ENCODE peak calls at places on chromosomes 2 and 18, in ten cellular contexts. E is astrocyte of the cerebellum; B is CD4-positive, alpha-beta T cell; H is right cardiac atrium; Y is Right ventricle myocardium inferior; T is NCI-H1417; Z is esophagus squamous epithelium; V is HEK293T; I is ACHN; D is stimulated activated CD8-positive, alpha-beta memory T cell treated with anti-CD3 and anti-CD28 coated beads, Interleukin-15, amount 100 ng/mL, for 24 hours. W is an unnamed sample.

GRCh38 chr2:149928026-149928425 is 340.5 kb upstream of the MMADHC start:
- DNase-seq in H (no peak), Y (no peak), I (no peak), Z (no peak), T (no peak), V (no peak), D (no peak), B (no peak), E (no peak), W (no peak)

GRCh38 chr2:127634626-127635379 is 11.2 kb upstream of the GPR17 start:
- DNase-seq in T (no peak), V (no peak), I (no peak), H (peak), Z (no peak), B (no peak), Y (no peak), E (no peak), D (no peak), W (no peak)

GRCh38 chr2:147345246-147345645 is 499.6 kb upstream of the ACVR2A start:
- DNase-seq in D (no peak), I (no peak), E (no peak), Z (no peak), V (no peak), Y (no peak), B (no peak), H (no peak), T (no peak), W (no peak)

GRCh38 chr2:144424559-144425240 is 95.2 kb downstream of the ZEB2 start:
- DNase-seq in B (no peak), V (no peak), Y (no peak), T (peak), I (no peak), H (no peak), E (no peak), Z (no peak), D (no peak), W (no peak)

GRCh38 chr18:23503967-23504352 is 649 bp downstream of the RMC1 start:
- DNase-seq in Y (no peak), E (no peak), D (no peak), Z (no peak), T (no peak), I (no peak), V (no peak), H (no peak), B (no peak), W (no peak)

GRCh38 chr18:32549248-32549842 is 78.7 kb upstream of the GAREM1 start:
- DNase-seq in B (peak), H (peak), V (peak), Z (no peak), Y (no peak), E (peak), D (no peak), I (peak), T (peak), W (no peak)

GRCh38 chr18:36829362-36830140 is 624 bp downstream of the KIAA1328 start:
- DNase-seq in B (no peak), V (peak), E (no peak), H (no peak), T (peak), Y (no peak), D (no peak), Z (peak), I (peak), W (no peak)

GRCh38 chr2:199458806-199459285 is 1.1 kb upstream of the SATB2 start:
- DNase-seq in V (no peak), H (peak), E (no peak), Z (no peak), D (no peak), Y (peak), I (no peak), T (no peak), B (no peak), W (no peak)

GRCh38 chr2:101440127-101440738 is 34.7 kb downstream of the RFX8 start:
- DNase-seq in E (no peak), I (no peak), D (no peak), B (no peak), T (no peak), H (peak), Z (no peak), Y (no peak), V (no peak), W (no peak)

GRCh38 chr18:79572093-79572780 is 107.4 kb upstream of the CTDP1 start:
- DNase-seq in T (no peak), V (no peak), I (no peak), B (peak), Z (no peak), E (no peak), D (no peak), H (peak), Y (peak), W (no peak)

GRCh38 chr2:4135765-4136164 is 432.4 kb downstream of the DCDC2C start:
- DNase-seq in D (no peak), B (no peak), E (no peak), H (peak), V (no peak), I (no peak), T (no peak), Z (no peak), Y (no peak), W (no peak)

GRCh38 chr2:102677219-102678215 is 58.2 kb downstream of the SLC9A2 start:
- DNase-seq in Z (no peak), V (no peak), B (no peak), I (no peak), H (no peak), E (no peak), T (peak), D (no peak), Y (no peak), W (no peak)

GRCh38 chr2:23839919-23840318 is 87.0 kb downstream of the ATAD2B start:
- DNase-seq in H (no peak), D (no peak), B (no peak), T (no peak), Y (no peak), I (no peak), Z (no peak), V (no peak), E (no peak), W (no peak)

GRCh38 chr2:130743278-130743677 is 12.1 kb upstream of the AMER3 start:
- DNase-seq in B (no peak), D (no peak), V (no peak), I (no peak), Y (no peak), Z (no peak), H (no peak), E (no peak), T (no peak), W (no peak)

GRCh38 chr2:1422131-1422530 is 8.9 kb downstream of the TPO start:
- DNase-seq in V (no peak), D (no peak), E (no peak), H (no peak), T (no peak), Z (no peak), I (no peak), Y (no peak), B (no peak), W (no peak)

GRCh38 chr2:104474725-104475124 is 379.2 kb upstream of the POU3F3 start:
- DNase-seq in D (no peak), H (no peak), T (no peak), Z (no peak), B (no peak), Y (no peak), I (no peak), V (no peak), E (no peak), W (no peak)